ENCODE peak calls at places on chromosomes 6 and 20, in six cellular contexts. K is heart left ventricle, C is breast epithelium, U is esophagus squamous epithelium, I is adrenal gland, H is tibial nerve. F is an unnamed sample.

GRCh38 chr6:28922004-28922840 is 1.6 kb downstream of the TRIM27 start:
- DNase-seq in K (no peak), C (no peak), U (no peak), I (no peak), H (no peak), F (peak; percentile 57)

GRCh38 chr20:63775096-63775978 is 35.8 kb downstream of the SLC2A4RG start:
- DNase-seq in K (peak; percentile 44), C (no peak), U (no peak), I (no peak), H (no peak), F (no peak)

GRCh38 chr20:21432911-21433310 is 35.6 kb upstream of the NKX2-4 start:
- DNase-seq in K (no peak), C (no peak), U (no peak), I (no peak), H (no peak), F (no peak)

GRCh38 chr6:132483779-132484679 is 28.9 kb downstream of the STX7 start:
- DNase-seq in K (no peak), C (no peak), U (no peak), I (peak; percentile 42), H (peak; percentile 43), F (peak; percentile 13)

GRCh38 chr6:84284428-84285033 is 57.1 kb upstream of the CEP162 start:
- DNase-seq in K (no peak), C (no peak), U (no peak), I (no peak), H (no peak), F (no peak)

GRCh38 chr6:112043032-112044007 is 10.6 kb upstream of the CCN6 start:
- DNase-seq in K (peak; percentile 89), C (peak; percentile 64), U (peak; percentile 45), I (peak; percentile 87), H (peak; percentile 93), F (peak; percentile 89)

GRCh38 chr20:1390552-1391403 is 2.1 kb downstream of the FKBP1A start:
- DNase-seq in K (no peak), C (no peak), U (no peak), I (no peak), H (no peak), F (no peak)

GRCh38 chr6:161444464-161444863 is 170.6 kb upstream of the AGPAT4 start:
- DNase-seq in K (peak; percentile 37), C (no peak), U (no peak), I (peak; percentile 71), H (no peak), F (no peak)

GRCh38 chr20:43843096-43843964 is 71.3 kb upstream of the TOX2 start:
- DNase-seq in K (no peak), C (no peak), U (no peak), I (no peak), H (no peak), F (no peak)

GRCh38 chr6:7106752-7107577 is 796 bp upstream of the RREB1 start:
- DNase-seq in K (peak; percentile 56), C (peak; percentile 32), U (no peak), I (peak; percentile 56), H (no peak), F (peak; percentile 58)

GRCh38 chr6:89035252-89036106 is 45.1 kb upstream of the PNRC1 start:
- DNase-seq in K (peak; percentile 82), C (peak; percentile 93), U (peak; percentile 8), I (peak; percentile 95), H (peak; percentile 84), F (peak; percentile 91)

GRCh38 chr6:143962644-143962929 is 45.5 kb downstream of the PLAGL1 start:
- DNase-seq in K (no peak), C (no peak), U (no peak), I (no peak), H (peak; percentile 21), F (no peak)

GRCh38 chr6:166005401-166005845 is 162.2 kb downstream of the TBXT start:
- DNase-seq in K (peak; percentile 76), C (no peak), U (no peak), I (peak; percentile 77), H (no peak), F (no peak)

GRCh38 chr6:91088515-91088914 is 501.6 kb upstream of the MAP3K7 start:
- DNase-seq in K (no peak), C (no peak), U (no peak), I (no peak), H (no peak), F (no peak)

GRCh38 chr6:4133941-4134838 is 1.2 kb downstream of the ECI2 start:
- DNase-seq in K (no peak), C (no peak), U (no peak), I (peak; percentile 53), H (peak; percentile 25), F (peak; percentile 29)

GRCh38 chr6:37502703-37503485 is 3.2 kb upstream of the CCDC167 start:
- DNase-seq in K (no peak), C (no peak), U (no peak), I (no peak), H (no peak), F (no peak)

GRCh38 chr20:3010985-3011723 is 32.3 kb upstream of the GNRH2 start:
- DNase-seq in K (no peak), C (no peak), U (no peak), I (no peak), H (no peak), F (no peak)

GRCh38 chr20:53857723-53858236 is 212.6 kb downstream of the BCAS1 start:
- DNase-seq in K (peak; percentile 28), C (no peak), U (no peak), I (no peak), H (no peak), F (peak; percentile 76)

GRCh38 chr20:53048387-53048786 is 76.2 kb downstream of the TSHZ2 start:
- DNase-seq in K (no peak), C (no peak), U (no peak), I (no peak), H (no peak), F (no peak)

GRCh38 chr6:39348740-39349139 is 26.2 kb upstream of the KCNK16 start:
- DNase-seq in K (no peak), C (no peak), U (no peak), I (no peak), H (no peak), F (no peak)

GRCh38 chr6:7106215-7106751 is 1.5 kb upstream of the RREB1 start:
- DNase-seq in K (no peak), C (no peak), U (no peak), I (no peak), H (peak; percentile 22), F (no peak)

GRCh38 chr6:29014729-29015608 is 9.9 kb upstream of the ZNF311 start:
- DNase-seq in K (no peak), C (no peak), U (no peak), I (no peak), H (no peak), F (no peak)

GRCh38 chr6:5567352-5567751 is 306.0 kb downstream of the FARS2 start:
- DNase-seq in K (no peak), C (no peak), U (no peak), I (no peak), H (no peak), F (no peak)

GRCh38 chr20:11387189-11387754 is 530.4 kb upstream of the BTBD3 start:
- DNase-seq in K (no peak), C (no peak), U (no peak), I (peak; percentile 16), H (no peak), F (no peak)

GRCh38 chr6:47352169-47352568 is 42.5 kb upstream of the TNFRSF21 start:
- DNase-seq in K (no peak), C (no peak), U (no peak), I (no peak), H (no peak), F (no peak)

GRCh38 chr20:58179432-58180099 is 48.9 kb downstream of the ANKRD60 start:
- DNase-seq in K (peak; percentile 60), C (no peak), U (no peak), I (peak; percentile 21), H (peak; percentile 35), F (peak; percentile 59)

GRCh38 chr6:111973897-111974639 is 79.8 kb upstream of the CCN6 start:
- DNase-seq in K (no peak), C (no peak), U (no peak), I (no peak), H (no peak), F (no peak)

GRCh38 chr6:36126121-36126520 is 4.2 kb upstream of the MAPK13 start:
- DNase-seq in K (no peak), C (no peak), U (no peak), I (no peak), H (no peak), F (no peak)

GRCh38 chr6:5036309-5036708 is 32.5 kb upstream of the RPP40 start:
- DNase-seq in K (no peak), C (no peak), U (no peak), I (peak; percentile 35), H (no peak), F (peak; percentile 21)

GRCh38 chr6:57216235-57217101 is 5.6 kb downstream of the RAB23 start:
- DNase-seq in K (no peak), C (peak; percentile 29), U (no peak), I (peak; percentile 11), H (no peak), F (peak; percentile 53)

GRCh38 chr6:11889574-11889973 is 111.0 kb upstream of the ADTRP start:
- DNase-seq in K (no peak), C (no peak), U (no peak), I (no peak), H (no peak), F (no peak)

GRCh38 chr6:11243861-11244260 is 11.4 kb upstream of the NEDD9 start:
- DNase-seq in K (no peak), C (no peak), U (no peak), I (no peak), H (no peak), F (no peak)

GRCh38 chr6:143694560-143694959 is 16.8 kb downstream of the PHACTR2 start:
- DNase-seq in K (no peak), C (no peak), U (no peak), I (no peak), H (no peak), F (no peak)

GRCh38 chr6:17640477-17640917 is 40.4 kb downstream of the FAM8A1 start:
- DNase-seq in K (no peak), C (no peak), U (no peak), I (no peak), H (no peak), F (no peak)

GRCh38 chr20:3890410-3890751 is 1.2 kb downstream of the PANK2 start:
- DNase-seq in K (no peak), C (no peak), U (no peak), I (no peak), H (no peak), F (no peak)

GRCh38 chr6:14321992-14322772 is 204.6 kb downstream of the CD83 start:
- DNase-seq in K (no peak), C (no peak), U (no peak), I (peak; percentile 19), H (no peak), F (peak; percentile 44)
- TF ChIP-seq CTCF in K (peak; percentile 16), C (no peak), U (no peak), I (no peak), H (no peak), F (no peak)

GRCh38 chr6:129515004-129515403 is 195.0 kb downstream of the ARHGAP18 start:
- DNase-seq in K (no peak), C (no peak), U (no peak), I (no peak), H (no peak), F (no peak)
- H3K4me1 ChIP-seq in K (no peaks in the 10 kb centered on the region), C (no peaks in the 10 kb centered on the region), U (no peaks in the 10 kb centered on the region), I (peaks cover 8% of the 10 kb centered on the region), H (no peaks in the 10 kb centered on the region), F (no peaks in the 10 kb centered on the region)

GRCh38 chr20:61251529-61252393 is at the start of gene CDH4:
- DNase-seq in K (no peak), C (no peak), U (no peak), I (no peak), H (no peak), F (no peak)
- TF ChIP-seq POLR2A in K (no peak), C (no peak), U (no peak), I (no peak), H (no peak), F (no peak)

GRCh38 chr6:127547909-127548649 is 28.9 kb upstream of the C6orf58 start:
- DNase-seq in K (no peak), C (no peak), U (no peak), I (no peak), H (no peak), F (no peak)
- TF ChIP-seq CTCF in K (no peak), C (no peak), U (no peak), I (no peak), H (no peak), F (no peak)